ENCODE peak calls at places on chromosomes 3 and 15, in seven cellular contexts. E is foreskin fibroblast, A is choroid plexus epithelial cell, R is ovary, J is K562, D is endodermal cell, P is cardiac muscle cell. Y is an unnamed sample.

GRCh38 chr3:66622756-66623452 is 122.1 kb upstream of the LRIG1 start:
- DNase-seq in A (no peak), E (no peak), P (no peak), R (no peak), D (no peak), J (no peak), Y (no peak)

GRCh38 chr3:149575213-149575961 is 82.4 kb downstream of the WWTR1 start:
- DNase-seq in E (peak; percentile 96), A (peak; percentile 88), P (no peak), R (peak; percentile 64), J (no peak), D (peak; percentile 65), Y (peak; percentile 91)

GRCh38 chr15:26864664-26865191 is 2.1 kb upstream of the GABRA5 start:
- DNase-seq in A (peak; percentile 61), R (no peak), P (peak; percentile 82), E (peak; percentile 12), D (peak; percentile 85), J (peak; percentile 44), Y (peak; percentile 42)

GRCh38 chr15:27847775-27848710 is 251.1 kb downstream of the OCA2 start:
- DNase-seq in J (no peak), A (no peak), R (no peak), E (no peak), D (no peak), P (no peak), Y (no peak)

GRCh38 chr3:16399473-16399872 is 114.0 kb downstream of the RFTN1 start:
- DNase-seq in R (peak; percentile 71), A (peak; percentile 87), D (peak; percentile 77), E (peak; percentile 80), J (no peak), P (peak; percentile 50), Y (peak; percentile 89)

GRCh38 chr15:44729394-44729913 is 6.9 kb upstream of the TRIM69 start:
- DNase-seq in E (no peak), A (no peak), R (no peak), D (no peak), J (no peak), P (no peak), Y (peak; percentile 44)

GRCh38 chr3:63911901-63912767 is at the start of gene SCAANT1:
- DNase-seq in J (peak; percentile 78), A (peak; percentile 95), R (peak; percentile 93), D (peak; percentile 93), P (peak; percentile 94), E (peak; percentile 91), Y (peak; percentile 89)

GRCh38 chr3:27677554-27677953 is 44.6 kb downstream of the EOMES start:
- DNase-seq in A (peak; percentile 99), R (no peak), P (no peak), E (peak; percentile 88), D (no peak), J (no peak), Y (peak; percentile 100)

GRCh38 chr3:134367869-134368750 is 6.1 kb downstream of the AMOTL2 start:
- DNase-seq in R (no peak), J (no peak), P (no peak), E (no peak), A (no peak), D (peak; percentile 58), Y (peak; percentile 30)

GRCh38 chr3:70703305-70704102 is 391.1 kb upstream of the MDFIC2 start:
- DNase-seq in R (no peak), A (no peak), J (no peak), D (no peak), E (no peak), P (no peak), Y (no peak)

GRCh38 chr15:41544650-41545015 is 576 bp upstream of the RPAP1 start:
- DNase-seq in A (no peak), R (peak; percentile 59), E (peak; percentile 96), D (no peak), P (no peak), J (no peak), Y (no peak)
- H3K4me3 ChIP-seq in A (no peak overlapping the region), R (peak overlapping the region; percentile 67), E (peak overlapping the region; percentile 99), D (peak overlapping the region; percentile 99), P (peak overlapping the region; percentile 88), J (peak overlapping the region; percentile 100), Y (no peak overlapping the region)

GRCh38 chr3:39180546-39181346 is 11.6 kb downstream of the XIRP1 start:
- DNase-seq in R (peak; percentile 95), E (peak; percentile 81), D (peak; percentile 95), J (peak; percentile 96), A (peak; percentile 84), P (peak; percentile 97), Y (peak; percentile 71)

GRCh38 chr3:39177708-39178332 is 14.6 kb downstream of the XIRP1 start:
- DNase-seq in R (peak; percentile 91), A (peak; percentile 95), J (peak; percentile 95), E (peak; percentile 92), P (peak; percentile 67), D (peak; percentile 92), Y (peak; percentile 97)

GRCh38 chr3:39178553-39178952 is 13.8 kb downstream of the XIRP1 start:
- DNase-seq in J (no peak), R (no peak), E (no peak), P (no peak), D (no peak), A (peak; percentile 62), Y (peak; percentile 25)

GRCh38 chr3:39181408-39182335 is 10.7 kb downstream of the XIRP1 start:
- DNase-seq in A (no peak), J (no peak), R (no peak), E (no peak), P (no peak), D (no peak), Y (no peak)

DNA sequence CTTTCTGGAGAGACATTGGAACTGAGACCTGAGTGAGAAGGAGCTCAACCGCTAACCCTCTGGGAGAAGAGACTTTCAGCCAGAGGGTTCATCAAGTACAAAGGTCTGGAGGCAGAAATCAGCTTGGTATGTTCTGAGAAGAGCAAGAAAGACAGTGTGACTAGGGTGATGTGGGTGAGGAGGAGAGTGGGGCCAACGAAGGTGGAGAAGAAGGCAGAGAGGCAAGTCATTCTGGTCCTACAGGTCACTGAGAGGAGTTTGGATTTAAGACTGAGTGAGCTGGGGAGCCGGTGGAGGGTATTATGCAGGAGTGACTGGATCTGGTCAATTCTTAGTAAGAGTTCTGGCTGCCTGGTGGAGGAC is 12.2 kb downstream of the XIRP1 start:
- DNase-seq in D (no peak), P (no peak), R (no peak), E (no peak), A (no peak), J (no peak), Y (no peak)
- H3K4me3 ChIP-seq in D (peak overlapping the region; percentile 86), P (peak overlapping the region; percentile 30), R (peak overlapping the region; percentile 32), E (peak overlapping the region; percentile 43), A (peak overlapping the region; percentile 51), J (peak overlapping the region; percentile 39), Y (peak overlapping the region; percentile 54)

DNA sequence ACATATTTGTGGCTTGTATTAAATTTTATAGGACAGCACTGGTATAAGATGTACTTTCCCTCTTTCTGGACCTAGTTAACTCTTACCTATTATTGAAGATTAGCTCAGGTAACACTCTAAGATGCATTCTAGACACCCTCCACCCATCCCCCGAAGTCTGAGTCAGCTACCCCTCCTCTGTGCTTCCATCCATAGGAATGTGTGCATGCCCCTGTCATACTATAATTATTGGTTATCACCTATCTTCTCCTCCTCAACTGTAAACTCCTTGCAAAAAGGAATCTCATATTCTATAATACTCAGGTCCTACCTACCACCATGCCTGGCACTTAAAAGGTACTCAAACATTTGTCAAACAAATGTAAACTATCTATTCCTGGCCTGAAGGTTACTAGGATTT is 3.0 kb downstream of the PEAK1 start:
- DNase-seq in A (no peak), P (no peak), D (no peak), E (no peak), R (no peak), J (no peak), Y (no peak)
- H3K4me3 ChIP-seq in A (no peak overlapping the region), P (no peak overlapping the region), D (no peak overlapping the region), E (no peak overlapping the region), R (no peak overlapping the region), J (no peak overlapping the region), Y (no peak overlapping the region)

DNA sequence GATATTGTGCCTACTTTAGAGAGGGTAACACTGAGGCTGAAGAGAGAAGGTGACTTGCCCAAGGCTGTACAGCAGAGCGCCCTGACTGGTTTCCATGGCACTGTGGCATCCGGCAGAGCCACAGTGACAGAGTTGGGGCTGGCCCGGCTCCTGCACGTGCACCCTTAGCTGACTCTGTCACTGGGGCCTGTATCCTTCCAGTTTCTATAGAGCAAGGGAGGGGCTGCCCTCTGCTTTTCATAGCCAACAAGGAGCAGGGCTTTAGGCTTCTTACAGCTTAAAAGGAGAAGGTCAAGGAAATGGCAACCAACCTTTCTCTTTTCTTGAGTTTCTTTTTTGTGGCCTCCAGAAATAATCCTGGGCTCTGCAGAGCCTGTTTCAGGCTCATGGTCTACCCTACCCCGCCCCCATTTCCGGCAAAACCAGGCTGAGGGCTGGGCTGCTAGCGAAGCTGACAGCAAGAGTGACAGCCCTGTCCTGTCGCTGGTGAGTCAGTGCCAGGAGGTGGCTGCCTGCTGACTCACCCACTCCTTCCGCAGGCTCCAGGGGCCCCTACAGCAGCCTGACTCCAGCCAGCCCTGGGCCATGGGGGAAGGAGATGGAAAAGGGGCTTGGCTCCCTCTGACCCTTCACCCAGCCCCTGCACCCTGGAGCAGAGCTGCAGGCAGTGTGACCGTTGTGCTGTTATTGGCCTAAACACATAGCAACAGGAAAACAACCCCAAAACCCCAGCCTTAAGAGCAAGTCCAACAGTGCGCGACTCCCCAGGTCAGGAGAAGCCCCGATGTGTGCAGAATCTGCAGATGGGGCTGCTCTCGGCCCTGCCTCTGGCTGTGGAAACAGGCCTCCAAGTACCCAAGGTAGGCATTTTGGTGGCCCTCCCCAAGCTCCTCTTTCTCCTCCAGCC is 29.8 kb downstream of the SLC6A6 start:
- DNase-seq in R (no peak), D (peak; percentile 93), J (peak; percentile 97), P (peak; percentile 49), E (peak; percentile 91), A (peak; percentile 55), Y (peak; percentile 58)
- H3K4me3 ChIP-seq in R (no peak overlapping the region), D (no peak overlapping the region), J (peak overlapping the region; percentile 7), P (no peak overlapping the region), E (no peak overlapping the region), A (no peak overlapping the region), Y (no peak overlapping the region)

GRCh38 chr3:128449111-128449638 is 17.5 kb downstream of the DNAJB8 start:
- DNase-seq in E (no peak), D (no peak), R (no peak), A (no peak), P (no peak), J (no peak), Y (peak; percentile 2)
- H3K4me3 ChIP-seq in E (no peak overlapping the region), D (no peak overlapping the region), R (no peak overlapping the region), A (no peak overlapping the region), P (no peak overlapping the region), J (no peak overlapping the region), Y (no peak overlapping the region)

GRCh38 chr3:140902791-140903190 is 38.8 kb upstream of the SLC25A36 start:
- DNase-seq in A (no peak), P (no peak), R (no peak), E (no peak), D (no peak), J (no peak), Y (no peak)

GRCh38 chr3:140904521-140904920 is 37.1 kb upstream of the SLC25A36 start:
- DNase-seq in D (no peak), A (no peak), P (peak; percentile 23), R (no peak), J (no peak), E (no peak), Y (no peak)

GRCh38 chr3:140906785-140907184 is 34.9 kb upstream of the SLC25A36 start:
- DNase-seq in P (no peak), E (no peak), R (no peak), A (no peak), J (no peak), D (no peak), Y (no peak)

GRCh38 chr3:140905557-140905956 is 36.1 kb upstream of the SLC25A36 start:
- DNase-seq in P (no peak), J (no peak), E (no peak), A (no peak), D (no peak), R (no peak), Y (no peak)

GRCh38 chr3:140903196-140903595 is 38.4 kb upstream of the SLC25A36 start:
- DNase-seq in D (no peak), R (no peak), A (peak; percentile 11), P (no peak), E (no peak), J (no peak), Y (no peak)
- H3K4me3 ChIP-seq in D (no peak overlapping the region), R (no peak overlapping the region), A (no peak overlapping the region), P (no peak overlapping the region), E (no peak overlapping the region), J (no peak overlapping the region), Y (no peak overlapping the region)

Y was measured in fibroblast of the aortic adventitia.